ENCODE peak calls at places on chromosomes 13 and 19, in nine cellular contexts. Q is fibroblast of pulmonary artery, X is activated B cell treated with CpG ODN at 0.5 μM for 24 hours, A is AG04450, O is IMR-90, P is HFF-Myc, V is cardiac fibroblast, T is suprapubic skin, L is A549. N is an unnamed sample.

GRCh38 chr19:45960595-45961235 is 12.9 kb downstream of the NOVA2 start:
- DNase-seq in Q (no peak), X (no peak), A (no peak), O (no peak), P (no peak), V (no peak), T (no peak), L (no peak), N (no peak)

GRCh38 chr13:72823081-72823480 is 41.1 kb downstream of the PIBF1 start:
- DNase-seq in Q (no peak), X (no peak), A (no peak), O (no peak), P (no peak), V (no peak), T (no peak), L (no peak), N (no peak)

GRCh38 chr13:34076943-34077703 is 259.2 kb downstream of the RFC3 start:
- DNase-seq in Q (peak; percentile 56), X (no peak), A (no peak), O (peak; percentile 1), P (peak; percentile 52), V (peak; percentile 58), T (no peak), L (peak; percentile 36), N (no peak)

GRCh38 chr13:76725211-76725610 is 161.0 kb downstream of the KCTD12 start:
- DNase-seq in Q (peak; percentile 67), X (no peak), A (no peak), O (peak; percentile 49), P (no peak), V (peak; percentile 83), T (no peak), L (no peak), N (no peak)

GRCh38 chr13:33123066-33123940 is 107.1 kb downstream of the KL start:
- DNase-seq in Q (peak; percentile 37), X (no peak), A (no peak), O (peak; percentile 53), P (no peak), V (no peak), T (no peak), L (no peak), N (no peak)

GRCh38 chr13:106479849-106480400 is 55.5 kb downstream of the EFNB2 start:
- DNase-seq in Q (no peak), X (no peak), A (no peak), O (no peak), P (no peak), V (no peak), T (no peak), L (no peak), N (no peak)

GRCh38 chr19:29404015-29404414 is 121.8 kb upstream of the VSTM2B start:
- DNase-seq in Q (no peak), X (no peak), A (no peak), O (no peak), P (no peak), V (no peak), T (no peak), L (no peak), N (no peak)

GRCh38 chr19:37220383-37220782 is 2.4 kb downstream of the ZNF383 start:
- DNase-seq in Q (no peak), X (no peak), A (no peak), O (no peak), P (no peak), V (no peak), T (no peak), L (no peak), N (no peak)

GRCh38 chr13:66139250-66139649 is 1090.9 kb downstream of the PCDH9 start:
- DNase-seq in Q (no peak), X (no peak), A (no peak), O (no peak), P (no peak), V (no peak), T (no peak), L (no peak), N (no peak)

GRCh38 chr19:40539070-40539469 is 37.6 kb upstream of the SHKBP1 start:
- DNase-seq in Q (no peak), X (no peak), A (no peak), O (no peak), P (no peak), V (peak; percentile 18), T (no peak), L (peak; percentile 69), N (no peak)

GRCh38 chr19:18428837-18429674 is 8.9 kb downstream of the ISYNA1 start:
- DNase-seq in Q (peak; percentile 71), X (peak; percentile 90), A (no peak), O (peak; percentile 72), P (no peak), V (peak; percentile 81), T (no peak), L (peak; percentile 84), N (no peak)

GRCh38 chr19:1853295-1854031 is 5.2 kb upstream of the REXO1 start:
- DNase-seq in Q (peak; percentile 79), X (peak; percentile 82), A (no peak), O (peak; percentile 68), P (peak; percentile 35), V (peak; percentile 83), T (no peak), L (peak; percentile 89), N (peak; percentile 66)

GRCh38 chr19:800360-801029 is 3.2 kb downstream of the PTBP1 start:
- DNase-seq in Q (no peak), X (no peak), A (no peak), O (no peak), P (no peak), V (peak; percentile 47), T (no peak), L (no peak), N (no peak)

GRCh38 chr13:40116008-40116407 is 460.5 kb downstream of the COG6 start:
- DNase-seq in Q (peak; percentile 99), X (no peak), A (no peak), O (peak; percentile 40), P (no peak), V (peak; percentile 97), T (no peak), L (peak; percentile 93), N (no peak)

GRCh38 chr19:15656467-15656866 is 15.8 kb downstream of the CYP4F3 start:
- DNase-seq in Q (no peak), X (no peak), A (no peak), O (no peak), P (no peak), V (no peak), T (no peak), L (no peak), N (no peak)

GRCh38 chr13:29507356-29507755 is 88.1 kb downstream of the SLC7A1 start:
- DNase-seq in Q (no peak), X (peak; percentile 11), A (no peak), O (no peak), P (no peak), V (no peak), T (no peak), L (no peak), N (no peak)

GRCh38 chr13:20019033-20019432 is 60.5 kb downstream of the ZMYM2 start:
- DNase-seq in Q (no peak), X (no peak), A (no peak), O (no peak), P (no peak), V (no peak), T (no peak), L (no peak), N (no peak)
- TF ChIP-seq CTCF in Q (no peak), X (no peak), A (no peak), O (no peak), P (no peak), V (no peak), T (no peak), L (no peak), N (no peak)

GRCh38 chr13:86464193-86464592 is 665.0 kb upstream of the SLITRK6 start:
- DNase-seq in Q (peak; percentile 1), X (no peak), A (no peak), O (no peak), P (no peak), V (no peak), T (no peak), L (peak; percentile 4), N (no peak)
- TF ChIP-seq CTCF in Q (no peak), X (no peak), A (no peak), O (no peak), P (no peak), V (no peak), T (no peak), L (no peak), N (no peak)

DNA sequence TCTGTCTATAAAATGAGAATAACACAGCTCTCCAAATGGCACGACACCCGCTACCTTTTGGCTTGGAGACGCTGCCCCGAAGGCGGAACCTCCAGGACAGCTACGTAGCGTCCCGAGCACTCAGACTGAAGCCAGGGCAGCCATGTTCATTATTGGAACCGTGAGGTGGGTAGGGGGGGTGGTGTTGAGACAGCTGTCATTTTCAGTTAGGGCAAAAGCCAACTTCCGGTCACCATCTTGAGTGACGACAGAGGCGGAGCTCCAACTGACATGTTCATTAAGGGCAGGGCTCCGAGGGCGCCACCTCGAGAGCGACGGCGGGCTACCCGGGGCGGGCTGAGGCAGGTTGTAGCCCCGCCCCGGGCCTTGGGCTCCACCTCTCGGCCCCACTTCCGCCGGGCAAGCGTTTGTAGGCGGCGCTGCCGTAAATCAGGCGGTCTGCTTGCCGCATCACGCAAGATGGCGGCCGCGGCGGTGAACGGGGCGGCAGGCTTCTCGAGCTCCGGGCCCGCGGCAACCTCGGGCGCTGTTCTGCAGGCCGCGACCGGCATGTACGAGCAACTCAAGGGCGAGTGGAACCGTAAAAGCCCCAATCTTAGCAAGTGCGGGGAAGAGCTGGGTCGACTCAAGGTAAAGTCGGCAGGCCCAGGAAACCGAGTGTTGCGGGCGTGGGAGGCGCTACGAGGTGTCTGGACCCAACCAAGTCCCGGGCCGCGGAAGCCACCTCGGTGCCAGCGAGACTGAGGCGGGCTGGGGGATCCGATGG is at the start of gene PSMD8:
- DNase-seq in Q (peak; percentile 98), X (peak; percentile 96), A (peak; percentile 95), O (peak; percentile 97), P (peak; percentile 96), V (peak; percentile 98), T (peak; percentile 99), L (peak; percentile 100), N (peak; percentile 92)
- TF ChIP-seq CTCF in Q (peak; percentile 14), X (no peak), A (no peak), O (peak; percentile 41), P (peak; percentile 9), V (no peak), T (no peak), L (peak; percentile 40), N (no peak)

GRCh38 chr13:110442946-110443632 is 118.4 kb downstream of the RAB20 start:
- DNase-seq in Q (peak; percentile 78), X (no peak), A (no peak), O (peak; percentile 75), P (no peak), V (peak; percentile 81), T (no peak), L (no peak), N (no peak)

GRCh38 chr13:110445722-110446569 is 115.6 kb downstream of the RAB20 start:
- DNase-seq in Q (no peak), X (no peak), A (no peak), O (peak; percentile 31), P (no peak), V (no peak), T (no peak), L (no peak), N (no peak)

GRCh38 chr13:110445183-110445582 is 116.3 kb downstream of the RAB20 start:
- DNase-seq in Q (no peak), X (no peak), A (no peak), O (peak; percentile 77), P (no peak), V (peak; percentile 53), T (no peak), L (no peak), N (no peak)

GRCh38 chr13:110443633-110444225 is 117.8 kb downstream of the RAB20 start:
- DNase-seq in Q (no peak), X (no peak), A (no peak), O (no peak), P (no peak), V (peak; percentile 32), T (no peak), L (no peak), N (no peak)

GRCh38 chr13:110444226-110444653 is 117.3 kb downstream of the RAB20 start:
- DNase-seq in Q (peak; percentile 45), X (no peak), A (no peak), O (peak; percentile 20), P (no peak), V (peak; percentile 76), T (no peak), L (no peak), N (no peak)
- TF ChIP-seq CTCF in Q (peak; percentile 21), X (no peak), A (no peak), O (peak; percentile 4), P (no peak), V (peak; percentile 41), T (no peak), L (no peak), N (no peak)